ENCODE peak calls at places on chromosomes 7 and 10, in four cellular contexts. C is heart right ventricle; A is CD8-positive, alpha-beta T cell; H is CD4-positive, alpha-beta T cell. S is an unnamed sample.

GRCh38 chr10:88989824-88990527 is 622 bp upstream of the FAS start:
- DNase-seq in A (no peak), C (no peak), H (no peak), S (no peak)

GRCh38 chr10:7354330-7355047 is 56.3 kb downstream of the SFMBT2 start:
- DNase-seq in A (no peak), C (no peak), H (no peak), S (no peak)

GRCh38 chr10:71750986-71751385 is 22.3 kb downstream of the VSIR start:
- DNase-seq in A (no peak), H (no peak), C (no peak), S (no peak)

GRCh38 chr7:101165075-101165957 is at the start of gene VGF:
- DNase-seq in A (peak; percentile 83), C (peak; percentile 93), H (peak; percentile 92), S (peak; percentile 96)

GRCh38 chr7:77651544-77652162 is 44.6 kb upstream of the RSBN1L start:
- DNase-seq in C (no peak), H (no peak), A (no peak), S (no peak)

GRCh38 chr10:28948045-28948444 is 270.7 kb downstream of the BAMBI start:
- DNase-seq in H (no peak), C (no peak), A (no peak), S (no peak)

GRCh38 chr10:96850825-96851224 is 18.7 kb downstream of the LCOR start:
- DNase-seq in A (no peak), H (no peak), C (no peak), S (no peak)

GRCh38 chr10:44143556-44143955 is 241.3 kb downstream of the CXCL12 start:
- DNase-seq in H (no peak), A (no peak), C (no peak), S (no peak)

GRCh38 chr7:47520408-47520807 is 61.5 kb downstream of the TNS3 start:
- DNase-seq in A (no peak), H (no peak), C (no peak), S (no peak)

GRCh38 chr7:32518534-32519140 is 23.3 kb downstream of the AVL9 start:
- DNase-seq in A (no peak), H (no peak), C (no peak), S (no peak)

GRCh38 chr7:83366629-83367028 is 203.9 kb upstream of the PCLO start:
- DNase-seq in C (no peak), H (no peak), A (no peak), S (no peak)

GRCh38 chr10:78602201-78602917 is 466.4 kb upstream of the ZMIZ1 start:
- DNase-seq in C (no peak), H (no peak), A (no peak), S (no peak)

GRCh38 chr10:85420501-85421191 is 945.9 kb downstream of the GRID1 start:
- DNase-seq in A (no peak), C (no peak), H (no peak), S (no peak)

GRCh38 chr7:46685051-46685450 is 764.0 kb upstream of the IGFBP3 start:
- DNase-seq in A (no peak), H (no peak), C (no peak), S (no peak)

DNA sequence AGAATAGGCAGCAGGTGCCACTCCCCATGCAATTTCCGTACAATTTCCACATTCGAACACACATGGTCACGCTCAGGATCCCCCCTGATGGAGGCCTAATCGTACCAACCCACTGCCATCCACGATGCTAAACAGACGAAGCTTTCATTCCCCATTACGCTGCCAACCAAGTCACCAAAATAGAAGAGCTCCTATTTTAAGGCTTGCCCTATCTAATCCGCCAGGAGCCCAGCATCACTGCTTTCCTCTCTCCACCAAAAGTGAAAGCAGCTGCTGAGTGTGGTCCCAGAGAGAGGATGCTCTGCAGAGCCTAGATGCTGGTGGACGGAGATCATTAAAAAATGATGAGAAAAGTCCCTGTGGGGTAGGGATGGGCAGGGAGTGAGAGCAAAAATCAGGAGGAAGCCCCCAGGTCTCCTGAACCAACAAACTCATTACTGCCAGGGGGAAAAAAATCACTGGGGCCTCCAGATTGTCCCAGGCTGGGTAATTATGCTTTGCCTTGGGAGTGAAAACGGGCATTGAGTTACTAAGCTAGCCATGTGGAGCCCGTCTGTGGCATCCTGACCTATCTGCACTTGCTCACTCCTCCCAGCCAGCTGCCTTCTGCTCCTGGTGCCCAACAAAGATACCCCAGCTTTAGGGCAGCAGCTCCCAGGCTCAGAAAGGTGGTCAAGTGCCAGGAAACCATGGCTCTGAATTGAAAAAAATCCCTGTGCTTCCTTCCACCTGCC is 43.1 kb downstream of the HSPA12A start:
- DNase-seq in A (no peak), C (no peak), H (no peak), S (peak; percentile 19)
- TF ChIP-seq CTCF in A (no peak), C (no peak), H (no peak), S (no peak)

DNA sequence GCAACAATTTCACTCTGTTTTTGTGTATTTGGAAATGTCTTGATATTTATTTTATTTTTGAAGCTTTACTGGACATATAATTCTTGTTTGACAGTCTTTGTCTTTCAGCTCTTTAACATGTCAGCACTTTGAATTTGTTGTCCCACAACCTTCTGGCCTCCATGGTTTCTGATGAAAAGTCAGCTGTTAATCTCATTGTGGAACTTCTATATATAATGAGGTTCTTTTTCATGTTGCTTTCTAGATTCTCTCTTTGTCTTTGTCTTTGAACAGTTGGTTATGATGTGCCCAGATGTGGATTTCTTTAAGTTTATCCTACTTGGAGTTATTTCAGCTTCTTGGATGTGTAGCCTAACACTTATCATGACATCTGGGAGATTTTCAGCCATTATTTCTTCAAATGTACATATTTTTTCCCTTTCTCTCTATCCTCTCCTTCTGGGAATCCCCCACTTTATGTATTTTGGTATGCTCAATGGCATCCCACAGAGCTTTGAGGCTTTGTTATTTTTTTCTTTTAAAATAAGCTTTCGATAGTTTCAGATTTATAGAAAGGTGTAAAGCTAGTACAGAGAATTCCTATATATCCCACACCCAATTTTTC is 9.5 kb upstream of the LMTK2 start:
- DNase-seq in A (no peak), C (no peak), H (no peak), S (no peak)
- H3K9me3 ChIP-seq in A (no peaks in the 10 kb centered on the region), C (peaks cover 90% of the 10 kb centered on the region), H (peaks cover 40% of the 10 kb centered on the region), S (peaks cover 11% of the 10 kb centered on the region)

GRCh38 chr10:4685495-4685894 is 140.5 kb upstream of the AKR1E2 start:
- DNase-seq in A (no peak), C (no peak), H (no peak), S (no peak)
- H3K27ac ChIP-seq in A (no peak overlapping the region), C (peak overlapping the region; percentile 37), H (no peak overlapping the region), S (no peak overlapping the region)

GRCh38 chr10:232878-233277 is 97.6 kb downstream of the ZMYND11 start:
- DNase-seq in A (no peak), H (no peak), C (no peak), S (no peak)

GRCh38 chr10:227014-227413 is 91.8 kb downstream of the ZMYND11 start:
- DNase-seq in H (no peak), C (no peak), A (no peak), S (no peak)

GRCh38 chr10:228366-228765 is 93.1 kb downstream of the ZMYND11 start:
- DNase-seq in H (no peak), A (no peak), C (no peak), S (no peak)

GRCh38 chr10:232061-232460 is 96.8 kb downstream of the ZMYND11 start:
- DNase-seq in A (no peak), C (no peak), H (no peak), S (no peak)

GRCh38 chr10:230758-231157 is 95.5 kb downstream of the ZMYND11 start:
- DNase-seq in A (no peak), C (no peak), H (no peak), S (no peak)
- TF ChIP-seq CTCF in A (peak; percentile 37), C (peak; percentile 22), H (peak; percentile 50), S (peak; percentile 43)

GRCh38 chr10:73646598-73647041 is 5.3 kb upstream of the MYOZ1 start:
- DNase-seq in C (no peak), A (no peak), H (no peak), S (no peak)
- H3K9me3 ChIP-seq in C (no peaks in the 10 kb centered on the region), A (no peaks in the 10 kb centered on the region), H (no peaks in the 10 kb centered on the region), S (no peaks in the 10 kb centered on the region)

DNA sequence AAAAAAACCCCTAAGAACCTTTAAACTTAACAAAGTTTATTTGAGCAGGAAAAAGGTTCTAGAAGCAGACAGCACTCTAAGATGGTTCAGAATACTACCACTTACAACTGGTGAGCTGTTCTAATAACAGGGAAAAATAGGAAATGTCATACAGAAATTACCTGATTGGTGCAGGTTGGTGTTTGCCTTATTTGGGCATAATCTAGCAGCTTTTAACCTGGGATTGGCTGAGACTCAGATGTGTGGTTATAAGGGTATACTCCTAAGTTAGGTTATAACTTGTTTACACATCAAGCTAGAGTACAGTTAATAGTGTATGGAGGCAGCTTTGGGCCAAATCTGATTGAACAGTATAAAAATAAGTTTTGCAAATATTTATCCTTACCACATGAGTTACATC is 59.8 kb downstream of the MAPK8 start:
- DNase-seq in A (no peak), H (no peak), C (no peak), S (no peak)
- H3K27ac ChIP-seq in A (no peak overlapping the region), H (no peak overlapping the region), C (no peak overlapping the region), S (no peak overlapping the region)

DNA sequence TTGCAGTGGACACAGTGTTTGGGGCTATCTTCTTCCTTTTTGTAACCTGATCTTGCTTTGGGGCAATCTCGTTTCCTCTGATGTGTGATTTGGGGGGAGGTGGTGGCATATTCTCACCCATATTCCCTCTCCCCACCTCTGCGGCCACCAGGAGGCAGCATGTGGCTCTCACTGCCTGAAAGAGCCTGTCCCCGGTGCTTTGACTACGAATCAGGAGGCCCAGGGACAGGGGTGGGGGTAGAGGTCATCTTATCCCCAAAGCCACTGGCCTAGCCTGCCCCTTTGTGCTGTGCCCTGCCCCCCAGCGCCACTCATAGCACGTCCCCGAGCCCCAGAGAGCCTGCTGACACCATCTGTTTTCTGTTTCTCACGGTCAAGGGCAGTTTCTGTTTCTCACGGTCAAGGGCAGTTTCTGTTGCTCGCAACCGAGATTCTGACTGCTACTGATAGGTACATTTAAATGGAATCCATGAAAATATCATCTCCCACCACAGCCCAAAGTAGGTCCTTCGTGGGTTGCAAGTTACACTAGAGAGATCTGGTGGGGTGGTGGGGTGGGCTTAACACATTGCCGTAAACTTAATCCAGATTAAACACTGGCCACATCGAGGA is 28.2 kb downstream of the PHYH start:
- DNase-seq in A (peak; percentile 19), H (peak; percentile 60), C (peak; percentile 47), S (peak; percentile 63)
- TF ChIP-seq CTCF in A (no peak), H (peak; percentile 33), C (peak; percentile 42), S (peak; percentile 40)